ENCODE peak calls at places on chromosomes 13 and 19, in nine cellular contexts. N is activated T-helper 1 cell treated with anti-CD3 and anti-CD28 coated beads, Interleukin-2, amount 50 U/mL, for 16 hours; A is non-pigmented ciliary epithelial cell; D is hepatocyte; S is fibroblast of the conjunctiva; C is AG09319; T is lung; O is activated naive CD8-positive, alpha-beta T cell treated with anti-CD3 and anti-CD28 coated beads, Interleukin-2, amount 50 U/mL, for 24 hours; W is T-cell. L is an unnamed sample.

GRCh38 chr19:50288954-50289353 is 40.2 kb downstream of the KCNC3 start:
- DNase-seq in T (no peak), D (no peak), S (no peak), W (no peak), A (no peak), O (no peak), C (no peak), N (no peak), L (no peak)

GRCh38 chr13:109627649-109628048 is 158.7 kb downstream of the IRS2 start:
- DNase-seq in C (no peak), D (no peak), T (no peak), N (no peak), A (no peak), O (no peak), S (no peak), W (no peak), L (no peak)

GRCh38 chr13:38872693-38873092 is 117.9 kb downstream of the STOML3 start:
- DNase-seq in S (peak; percentile 10), N (no peak), C (no peak), A (no peak), W (peak; percentile 16), O (peak; percentile 51), T (no peak), D (peak; percentile 69), L (peak; percentile 54)

GRCh38 chr19:3338541-3339181 is 27.7 kb upstream of the NFIC start:
- DNase-seq in S (no peak), D (no peak), O (peak; percentile 45), N (peak; percentile 17), A (no peak), T (peak; percentile 65), C (no peak), W (peak; percentile 71), L (no peak)

GRCh38 chr19:7263521-7263920 is 30.7 kb downstream of the INSR start:
- DNase-seq in N (no peak), W (no peak), S (no peak), T (no peak), O (no peak), C (no peak), D (no peak), A (no peak), L (no peak)

GRCh38 chr19:43700368-43701015 is 15.4 kb upstream of the IRGC start:
- DNase-seq in W (peak; percentile 1), D (no peak), C (peak; percentile 39), T (peak; percentile 49), S (peak; percentile 77), O (peak; percentile 27), N (no peak), A (peak; percentile 45), L (no peak)

GRCh38 chr19:45477216-45477615 is 9.4 kb downstream of the FOSB start:
- DNase-seq in W (no peak), S (no peak), A (no peak), N (no peak), C (no peak), T (no peak), D (no peak), O (no peak), L (no peak)

GRCh38 chr19:49680473-49681351 is 3.6 kb downstream of the PRMT1 start:
- DNase-seq in D (peak; percentile 96), A (no peak), N (peak; percentile 92), S (peak; percentile 83), O (peak; percentile 99), T (peak; percentile 88), W (peak; percentile 92), C (peak; percentile 53), L (peak; percentile 97)

L was measured in neuronal stem cell.